ENCODE peak calls at places on chromosomes 13 and 19, in four cellular contexts. G is K562, V is HepG2, U is HCT116. N is an unnamed sample.

GRCh38 chr13:110520431-110521295 is 40.9 kb downstream of the RAB20 start:
- DNase-seq in V (no peak), G (no peak), U (no peak), N (no peak)

GRCh38 chr19:58054792-58055482 is 4.1 kb upstream of the ZNF135 start:
- DNase-seq in V (no peak), U (no peak), G (no peak), N (no peak)

GRCh38 chr19:10587022-10587838 is at the start of gene AP1M2:
- DNase-seq in G (peak), V (no peak), U (peak), N (no peak)

GRCh38 chr13:29763426-29764180 is 86.8 kb downstream of the UBL3 start:
- DNase-seq in G (no peak), U (no peak), V (no peak), N (no peak)

GRCh38 chr19:3218037-3218661 is 6.3 kb upstream of the CELF5 start:
- DNase-seq in U (no peak), V (no peak), G (no peak), N (no peak)

GRCh38 chr19:30102666-30103065 is 160.6 kb downstream of the URI1 start:
- DNase-seq in V (no peak), U (no peak), G (no peak), N (no peak)

GRCh38 chr19:43501661-43502418 is 2.7 kb downstream of the PHLDB3 start:
- DNase-seq in G (no peak), V (no peak), U (no peak), N (no peak)

GRCh38 chr19:43690890-43691289 is 20.9 kb upstream of the PLAUR start:
- DNase-seq in U (no peak), V (no peak), G (no peak), N (no peak)

GRCh38 chr19:49801966-49802661 is 11.0 kb downstream of the FUZ start:
- DNase-seq in U (no peak), G (peak), V (no peak), N (no peak)

GRCh38 chr13:32737111-32737571 is 150.9 kb downstream of the PDS5B start:
- DNase-seq in V (no peak), G (no peak), U (no peak), N (no peak)

GRCh38 chr13:108915095-108915633 is 285.8 kb downstream of the MYO16 start:
- DNase-seq in G (peak), U (no peak), V (peak), N (no peak)

GRCh38 chr19:18898533-18899408 is 2.8 kb upstream of the CERS1 start:
- DNase-seq in V (no peak), G (no peak), U (no peak), N (no peak)

GRCh38 chr13:65347420-65348030 is 1882.6 kb downstream of the PCDH9 start:
- DNase-seq in U (no peak), V (no peak), G (no peak), N (no peak)

GRCh38 chr13:111132948-111133347 is 17.8 kb downstream of the ARHGEF7 start:
- DNase-seq in U (no peak), G (no peak), V (no peak), N (no peak)

GRCh38 chr13:94462670-94463069 is 16.8 kb downstream of the DCT start:
- DNase-seq in G (no peak), U (no peak), V (no peak), N (no peak)

GRCh38 chr13:76820759-76821158 is 65.4 kb downstream of the KCTD12 start:
- DNase-seq in G (no peak), U (no peak), V (no peak), N (no peak)

GRCh38 chr13:30971575-30971974 is 39.1 kb downstream of the TEX26 start:
- DNase-seq in G (no peak), V (no peak), U (no peak), N (no peak)

GRCh38 chr13:50197705-50198104 is 182.5 kb downstream of the KCNRG start:
- DNase-seq in V (no peak), U (no peak), G (no peak), N (no peak)

GRCh38 chr19:54029930-54030490 is 33.7 kb downstream of the VSTM1 start:
- DNase-seq in G (peak), U (peak), V (peak), N (peak)

GRCh38 chr13:99434258-99434788 is 66.9 kb upstream of the TM9SF2 start:
- DNase-seq in U (no peak), V (peak), G (peak), N (no peak)

GRCh38 chr19:17687141-17687856 is 855 bp downstream of the UNC13A start:
- DNase-seq in V (no peak), G (peak), U (no peak), N (no peak)

GRCh38 chr19:17687857-17688784 is at the start of gene UNC13A:
- DNase-seq in V (no peak), U (no peak), G (peak), N (no peak)

GRCh38 chr19:17685451-17686026 is 2.6 kb downstream of the UNC13A start:
- DNase-seq in V (no peak), G (no peak), U (no peak), N (no peak)

GRCh38 chr19:17686027-17686511 is 2.1 kb downstream of the UNC13A start:
- DNase-seq in G (peak), U (no peak), V (no peak), N (no peak)

GRCh38 chr19:17686592-17687042 is 1.5 kb downstream of the UNC13A start:
- DNase-seq in V (no peak), G (peak), U (peak), N (no peak)
- H3K4me3 ChIP-seq in V (no peak), G (no peak), U (peak), N (peak)

DNA sequence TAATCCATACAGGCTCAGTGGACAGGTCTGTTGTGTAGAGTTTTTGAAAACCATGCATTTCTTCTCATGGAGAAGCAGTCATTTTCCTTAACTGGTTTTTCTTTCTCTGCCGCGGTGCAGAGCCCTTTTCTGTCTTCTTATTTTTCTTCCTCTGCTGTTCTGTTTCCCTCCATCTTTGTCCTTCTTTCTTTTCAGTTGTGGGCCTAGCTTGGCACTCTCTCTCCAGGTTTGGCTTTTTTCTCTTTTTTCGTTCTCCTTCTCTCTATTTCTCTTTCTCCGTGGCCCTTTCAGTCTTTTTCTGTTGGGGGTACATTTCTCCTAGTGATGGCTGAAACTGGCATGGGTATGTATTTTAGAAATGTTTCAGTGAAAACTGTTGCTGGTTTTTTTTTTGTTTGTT is 24.1 kb downstream of the NFIX start:
- DNase-seq in U (no peak), G (no peak), V (no peak), N (no peak)
- H3K9ac ChIP-seq in U (no peak), G (no peak), V (no peak), N (no peak)

GRCh38 chr19:1673645-1674292 is 21.4 kb upstream of the TCF3 start:
- DNase-seq in V (no peak), G (peak), U (no peak), N (no peak)

GRCh38 chr19:1672769-1673644 is 20.6 kb upstream of the TCF3 start:
- DNase-seq in G (peak), V (no peak), U (no peak), N (no peak)

GRCh38 chr19:1674293-1674679 is 21.9 kb upstream of the TCF3 start:
- DNase-seq in V (no peak), U (no peak), G (peak), N (no peak)

GRCh38 chr19:1671716-1672037 is 19.3 kb upstream of the TCF3 start:
- DNase-seq in G (no peak), V (no peak), U (no peak), N (no peak)

DNA sequence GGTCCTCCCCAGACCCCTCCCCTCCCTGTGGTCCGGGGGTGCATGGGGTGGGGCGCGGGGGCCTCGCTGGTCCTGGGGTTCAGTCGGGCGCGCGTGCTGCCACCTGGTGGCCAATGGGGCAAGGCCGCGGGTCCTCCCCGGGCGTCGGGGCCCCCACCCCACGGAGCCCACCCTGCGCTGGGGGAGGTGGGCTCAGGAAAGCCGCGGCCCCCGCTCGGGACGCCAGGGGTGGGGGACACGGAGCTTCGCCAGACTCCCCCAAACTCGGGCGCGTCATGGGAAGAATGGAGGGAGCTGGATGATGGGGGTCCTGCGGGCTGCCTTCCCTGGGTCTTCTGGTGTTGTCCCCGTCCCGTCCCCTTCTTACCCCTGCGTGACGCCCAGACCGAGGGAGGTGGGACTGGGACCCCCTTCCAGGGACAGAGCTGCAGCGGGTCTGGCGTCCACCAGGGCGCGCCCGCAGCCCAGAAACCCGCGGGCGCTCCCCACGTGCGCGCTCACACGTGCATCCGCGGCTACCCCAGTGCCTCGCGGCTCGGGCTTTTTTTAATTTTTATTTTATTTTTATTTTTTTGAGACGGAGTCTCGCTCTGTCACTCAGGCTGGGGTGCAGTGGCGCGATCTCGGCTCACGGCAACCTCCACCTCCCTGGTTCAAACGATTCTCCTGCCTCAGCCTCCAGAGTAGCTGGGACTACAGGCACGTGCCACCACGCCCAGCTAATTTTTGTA is 19.8 kb upstream of the TCF3 start:
- DNase-seq in V (no peak), U (no peak), G (peak), N (no peak)
- TF ChIP-seq YY1 in V (no peak), U (peak), G (peak), N (no peak)

DNA sequence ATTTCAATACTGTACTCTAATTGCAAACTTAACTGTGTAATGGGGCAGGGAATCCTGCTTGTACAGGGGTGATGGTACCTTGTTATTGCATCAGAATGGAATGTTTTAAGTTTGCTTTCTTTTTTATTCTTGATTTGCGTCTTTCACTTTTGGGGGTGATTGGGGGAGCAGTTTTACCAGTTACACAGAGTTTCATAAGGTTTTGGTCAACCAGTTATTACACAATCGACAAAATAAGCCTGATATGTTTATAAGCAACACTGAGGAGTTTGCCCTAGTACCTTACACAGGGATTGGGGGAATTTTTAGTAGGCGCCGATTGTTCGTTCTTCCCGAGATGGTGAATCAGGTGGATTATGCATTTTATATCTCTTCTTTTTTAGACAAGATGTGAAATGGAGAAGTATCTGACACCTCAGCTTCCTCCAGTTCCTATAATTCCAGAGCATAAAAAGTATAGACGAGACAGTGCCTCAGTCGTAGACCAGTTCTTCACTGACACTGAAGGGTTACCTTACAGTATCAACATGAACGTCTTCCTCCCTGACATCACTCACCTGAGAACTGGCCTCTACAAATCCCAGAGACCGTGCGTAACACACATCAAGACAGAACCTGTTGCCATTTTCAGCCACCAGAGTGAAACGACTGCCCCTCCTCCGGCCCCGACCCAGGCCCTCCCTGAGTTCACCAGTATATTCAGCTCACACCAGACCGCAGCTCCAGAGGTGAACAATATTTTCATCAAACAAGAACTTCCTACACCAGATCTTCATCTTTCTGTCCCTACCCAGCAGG is 2.9 kb downstream of the KLF5 start:
- DNase-seq in U (no peak), G (no peak), V (no peak), N (no peak)
- H3K4me3 ChIP-seq in U (peak), G (no peak), V (no peak), N (no peak)

GRCh38 chr19:47157455-47158321 is 27.1 kb downstream of the SAE1 start:
- DNase-seq in G (peak), V (no peak), U (no peak), N (peak)
- H3K9ac ChIP-seq in G (peak), V (no peak), U (no peak), N (peak)

DNA sequence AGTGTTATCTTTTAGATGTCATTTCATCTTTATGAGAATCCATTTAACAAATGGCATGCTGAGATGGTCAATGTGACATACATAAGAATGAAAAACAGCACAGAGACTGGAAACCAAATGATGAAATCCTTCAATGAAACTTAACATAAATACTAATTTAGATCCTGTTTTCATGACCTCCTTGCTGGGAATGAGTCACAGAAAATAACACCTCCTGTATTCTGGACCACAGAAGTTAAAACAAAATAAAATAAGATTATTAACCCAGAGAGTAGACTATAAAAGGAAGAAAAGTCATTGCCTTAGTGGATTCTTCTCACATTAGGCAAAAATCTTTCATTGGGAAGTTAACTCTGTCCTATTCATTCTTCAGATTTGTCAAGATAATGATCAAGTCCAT is 1.6 kb downstream of the DIAPH3 start:
- DNase-seq in V (no peak), U (no peak), G (no peak), N (no peak)
- TF ChIP-seq YY1 in V (no peak), U (no peak), G (no peak), N (no peak)

N was measured in NT2/D1.